ENCODE peak calls at places on chromosomes 7 and 10, in seven cellular contexts. One of them, this sample, is unnamed. For H3K9me3, the result is how much of the 10 kb centered on the place peaks cover.

GRCh38 chr7:617614-618538 is 98.2 kb upstream of the PDGFA start:
- DNase-seq in Peyer's patch: no peak
- DNase-seq in CD4-positive, alpha-beta memory T cell: no peak
- DNase-seq in IMR-90: no peak
- DNase-seq in psoas muscle: no peak
- DNase-seq in fibroblast of lung: no peak
- DNase-seq in upper lobe of right lung: peak
- DNase-seq in this sample: no peak

GRCh38 chr7:2596636-2597635 is 34.9 kb upstream of the TTYH3 start:
- DNase-seq in IMR-90: no peak
- DNase-seq in psoas muscle: no peak
- DNase-seq in fibroblast of lung: no peak
- DNase-seq in CD4-positive, alpha-beta memory T cell: no peak
- DNase-seq in Peyer's patch: no peak
- DNase-seq in upper lobe of right lung: no peak
- DNase-seq in this sample: no peak

GRCh38 chr7:117122536-117122935 is 169.2 kb downstream of the ST7 start:
- DNase-seq in fibroblast of lung: no peak
- DNase-seq in psoas muscle: no peak
- DNase-seq in IMR-90: no peak
- DNase-seq in Peyer's patch: no peak
- DNase-seq in upper lobe of right lung: no peak
- DNase-seq in CD4-positive, alpha-beta memory T cell: no peak
- DNase-seq in this sample: no peak

GRCh38 chr7:151566897-151567320 is 47.2 kb upstream of the RHEB start:
- DNase-seq in upper lobe of right lung: peak
- DNase-seq in CD4-positive, alpha-beta memory T cell: no peak
- DNase-seq in psoas muscle: no peak
- DNase-seq in fibroblast of lung: peak
- DNase-seq in Peyer's patch: no peak
- DNase-seq in IMR-90: peak
- DNase-seq in this sample: no peak

GRCh38 chr10:103879831-103880230 is 24.5 kb upstream of the SH3PXD2A start:
- DNase-seq in upper lobe of right lung: no peak
- DNase-seq in CD4-positive, alpha-beta memory T cell: no peak
- DNase-seq in fibroblast of lung: no peak
- DNase-seq in Peyer's patch: no peak
- DNase-seq in IMR-90: no peak
- DNase-seq in psoas muscle: no peak
- DNase-seq in this sample: no peak

GRCh38 chr10:77037735-77038411 is 599.7 kb downstream of the KCNMA1 start:
- DNase-seq in CD4-positive, alpha-beta memory T cell: no peak
- DNase-seq in fibroblast of lung: no peak
- DNase-seq in psoas muscle: no peak
- DNase-seq in upper lobe of right lung: no peak
- DNase-seq in IMR-90: no peak
- DNase-seq in Peyer's patch: no peak
- DNase-seq in this sample: no peak

GRCh38 chr10:103021897-103022286 is 103.8 kb downstream of the CNNM2 start:
- DNase-seq in fibroblast of lung: peak
- DNase-seq in upper lobe of right lung: no peak
- DNase-seq in Peyer's patch: no peak
- DNase-seq in psoas muscle: no peak
- DNase-seq in IMR-90: peak
- DNase-seq in CD4-positive, alpha-beta memory T cell: no peak
- DNase-seq in this sample: no peak

GRCh38 chr7:2721842-2722241 is 33.8 kb downstream of the AMZ1 start:
- DNase-seq in fibroblast of lung: no peak
- DNase-seq in CD4-positive, alpha-beta memory T cell: no peak
- DNase-seq in upper lobe of right lung: no peak
- DNase-seq in psoas muscle: no peak
- DNase-seq in Peyer's patch: no peak
- DNase-seq in IMR-90: no peak
- DNase-seq in this sample: no peak

GRCh38 chr7:219581-220150 is 27.3 kb downstream of the FAM20C start:
- DNase-seq in psoas muscle: no peak
- DNase-seq in Peyer's patch: no peak
- DNase-seq in fibroblast of lung: no peak
- DNase-seq in upper lobe of right lung: no peak
- DNase-seq in IMR-90: no peak
- DNase-seq in CD4-positive, alpha-beta memory T cell: no peak
- DNase-seq in this sample: peak

GRCh38 chr10:125076121-125076825 is 84.1 kb downstream of the CTBP2 start:
- DNase-seq in CD4-positive, alpha-beta memory T cell: no peak
- DNase-seq in psoas muscle: no peak
- DNase-seq in upper lobe of right lung: peak
- DNase-seq in fibroblast of lung: no peak
- DNase-seq in Peyer's patch: no peak
- DNase-seq in IMR-90: no peak
- DNase-seq in this sample: no peak

GRCh38 chr10:7956508-7956907 is 98.0 kb upstream of the GATA3 start:
- DNase-seq in psoas muscle: no peak
- DNase-seq in Peyer's patch: no peak
- DNase-seq in CD4-positive, alpha-beta memory T cell: no peak
- DNase-seq in IMR-90: peak
- DNase-seq in fibroblast of lung: peak
- DNase-seq in upper lobe of right lung: no peak
- DNase-seq in this sample: no peak

GRCh38 chr7:99112097-99112496 is 31.8 kb downstream of the SMURF1 start:
- DNase-seq in psoas muscle: no peak
- DNase-seq in IMR-90: no peak
- DNase-seq in upper lobe of right lung: no peak
- DNase-seq in CD4-positive, alpha-beta memory T cell: no peak
- DNase-seq in fibroblast of lung: no peak
- DNase-seq in Peyer's patch: no peak
- DNase-seq in this sample: no peak

GRCh38 chr10:86931872-86932271 is 25.5 kb downstream of the MMRN2 start:
- DNase-seq in psoas muscle: no peak
- DNase-seq in Peyer's patch: no peak
- DNase-seq in upper lobe of right lung: no peak
- DNase-seq in CD4-positive, alpha-beta memory T cell: no peak
- DNase-seq in fibroblast of lung: no peak
- DNase-seq in IMR-90: peak
- DNase-seq in this sample: no peak

GRCh38 chr7:135466442-135467206 is 43.3 kb downstream of the CNOT4 start:
- DNase-seq in upper lobe of right lung: no peak
- DNase-seq in IMR-90: no peak
- DNase-seq in psoas muscle: no peak
- DNase-seq in CD4-positive, alpha-beta memory T cell: no peak
- DNase-seq in Peyer's patch: no peak
- DNase-seq in fibroblast of lung: no peak
- DNase-seq in this sample: no peak

GRCh38 chr10:92712016-92712889 is 22.5 kb downstream of the HHEX start:
- DNase-seq in CD4-positive, alpha-beta memory T cell: no peak
- DNase-seq in IMR-90: peak
- DNase-seq in psoas muscle: no peak
- DNase-seq in upper lobe of right lung: no peak
- DNase-seq in Peyer's patch: peak
- DNase-seq in fibroblast of lung: peak
- DNase-seq in this sample: no peak

GRCh38 chr7:96729795-96730194 is 20.1 kb upstream of the SEM1 start:
- DNase-seq in IMR-90: no peak
- DNase-seq in CD4-positive, alpha-beta memory T cell: no peak
- DNase-seq in upper lobe of right lung: no peak
- DNase-seq in Peyer's patch: no peak
- DNase-seq in fibroblast of lung: no peak
- DNase-seq in psoas muscle: no peak
- DNase-seq in this sample: no peak

GRCh38 chr7:5594616-5595544 is 171.2 kb upstream of the TNRC18 start:
- DNase-seq in Peyer's patch: no peak
- DNase-seq in psoas muscle: no peak
- DNase-seq in CD4-positive, alpha-beta memory T cell: no peak
- DNase-seq in upper lobe of right lung: no peak
- DNase-seq in fibroblast of lung: peak
- DNase-seq in IMR-90: peak
- DNase-seq in this sample: no peak

GRCh38 chr10:30967654-30968421 is 63.8 kb downstream of the ZNF438 start:
- DNase-seq in CD4-positive, alpha-beta memory T cell: no peak
- DNase-seq in Peyer's patch: no peak
- DNase-seq in fibroblast of lung: no peak
- DNase-seq in upper lobe of right lung: no peak
- DNase-seq in IMR-90: no peak
- DNase-seq in psoas muscle: no peak
- DNase-seq in this sample: no peak

GRCh38 chr10:30968711-30969110 is 63.0 kb downstream of the ZNF438 start:
- DNase-seq in fibroblast of lung: no peak
- DNase-seq in upper lobe of right lung: no peak
- DNase-seq in psoas muscle: no peak
- DNase-seq in CD4-positive, alpha-beta memory T cell: no peak
- DNase-seq in IMR-90: no peak
- DNase-seq in Peyer's patch: no peak
- DNase-seq in this sample: no peak

GRCh38 chr10:30959855-30960247 is 71.8 kb downstream of the ZNF438 start:
- DNase-seq in Peyer's patch: no peak
- DNase-seq in upper lobe of right lung: no peak
- DNase-seq in psoas muscle: no peak
- DNase-seq in IMR-90: no peak
- DNase-seq in fibroblast of lung: no peak
- DNase-seq in CD4-positive, alpha-beta memory T cell: no peak
- DNase-seq in this sample: no peak

DNA sequence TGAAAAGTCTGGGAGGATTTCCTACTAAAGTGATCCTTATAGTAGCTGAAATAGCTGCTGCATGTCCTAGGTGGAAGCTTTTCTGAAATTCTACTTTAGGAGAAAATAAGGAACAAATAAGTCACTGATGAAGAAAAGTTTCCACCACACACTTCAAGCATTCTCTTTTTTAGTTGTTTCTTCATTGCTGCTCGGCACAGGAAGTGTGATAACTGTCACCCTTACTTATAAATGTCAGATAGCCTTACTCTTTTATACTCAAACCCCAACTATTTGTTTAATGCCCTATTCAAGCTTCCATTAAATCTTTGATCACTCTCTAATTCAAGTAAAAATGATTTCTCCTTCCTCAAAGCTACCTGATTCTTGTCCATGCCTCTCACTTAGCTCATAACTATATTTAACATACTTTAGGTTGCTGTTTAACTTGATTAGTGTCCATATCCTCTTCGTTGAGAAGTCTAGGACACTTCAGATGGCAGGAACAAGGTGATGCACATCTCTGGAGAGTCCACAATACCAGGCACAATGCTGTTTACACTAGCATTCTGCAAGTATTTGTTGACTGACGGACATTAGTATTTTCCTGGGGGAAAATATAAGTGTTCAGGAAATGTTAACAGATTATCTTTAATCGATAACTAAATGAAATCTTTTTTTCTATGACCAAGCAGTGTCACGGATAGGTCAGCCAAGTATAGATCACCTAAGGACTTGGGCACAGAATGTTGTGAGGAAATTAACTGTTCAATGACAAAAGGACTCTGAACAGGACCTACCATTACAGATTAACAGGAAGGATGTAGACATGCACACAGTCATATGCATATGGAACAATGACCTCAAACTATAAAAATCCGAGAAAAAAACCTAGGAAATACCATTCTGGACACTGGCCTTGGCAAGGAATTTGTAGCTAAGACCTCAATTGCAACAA is 67.4 kb downstream of the ZNF438 start:
- DNase-seq in upper lobe of right lung: no peak
- DNase-seq in IMR-90: no peak
- DNase-seq in fibroblast of lung: no peak
- DNase-seq in CD4-positive, alpha-beta memory T cell: no peak
- DNase-seq in Peyer's patch: no peak
- DNase-seq in psoas muscle: no peak
- DNase-seq in this sample: no peak
- H3K27ac ChIP-seq in upper lobe of right lung: no peak
- H3K27ac ChIP-seq in IMR-90: no peak
- H3K27ac ChIP-seq in fibroblast of lung: no peak
- H3K27ac ChIP-seq in CD4-positive, alpha-beta memory T cell: no peak
- H3K27ac ChIP-seq in Peyer's patch: no peak
- H3K27ac ChIP-seq in psoas muscle: peak
- H3K27ac ChIP-seq in this sample: peak

DNA sequence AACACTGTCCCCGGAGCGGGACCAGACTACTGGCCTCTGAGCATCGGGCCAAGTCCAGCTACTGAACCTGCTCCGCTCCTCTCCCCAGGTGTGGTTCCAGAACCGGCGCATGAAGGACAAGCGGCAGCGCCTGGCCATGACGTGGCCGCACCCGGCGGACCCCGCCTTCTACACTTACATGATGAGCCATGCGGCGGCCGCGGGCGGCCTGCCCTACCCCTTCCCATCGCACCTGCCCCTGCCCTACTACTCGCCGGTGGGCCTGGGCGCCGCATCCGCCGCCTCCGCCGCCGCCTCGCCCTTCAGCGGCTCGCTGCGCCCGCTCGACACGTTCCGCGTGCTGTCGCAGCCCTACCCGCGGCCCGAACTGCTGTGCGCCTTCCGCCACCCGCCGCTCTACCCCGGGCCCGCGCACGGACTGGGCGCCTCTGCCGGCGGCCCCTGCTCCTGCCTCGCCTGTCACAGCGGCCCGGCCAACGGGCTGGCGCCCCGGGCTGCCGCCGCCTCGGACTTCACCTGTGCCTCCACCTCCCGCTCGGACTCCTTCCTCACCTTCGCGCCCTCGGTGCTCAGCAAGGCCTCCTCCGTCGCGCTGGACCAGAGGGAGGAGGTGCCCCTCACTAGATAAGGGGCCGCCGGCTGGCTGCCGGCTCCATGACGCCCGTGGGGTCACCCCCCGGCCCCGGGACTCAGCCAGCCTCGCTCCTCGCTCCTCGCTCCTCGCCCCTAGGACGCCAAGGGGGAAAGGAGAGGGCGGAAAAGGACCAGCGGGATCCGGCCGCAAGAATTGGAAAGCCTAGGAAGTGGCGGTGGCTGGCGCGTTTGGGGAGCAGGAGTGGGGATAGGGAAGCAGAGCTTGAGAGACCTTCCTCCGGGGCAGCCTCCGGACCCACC is 3.4 kb downstream of the EVX1 start:
- DNase-seq in Peyer's patch: no peak
- DNase-seq in upper lobe of right lung: no peak
- DNase-seq in IMR-90: no peak
- DNase-seq in fibroblast of lung: no peak
- DNase-seq in psoas muscle: no peak
- DNase-seq in CD4-positive, alpha-beta memory T cell: no peak
- DNase-seq in this sample: no peak
- H3K9me3 ChIP-seq in Peyer's patch: under half
- H3K9me3 ChIP-seq in upper lobe of right lung: under half
- H3K9me3 ChIP-seq in IMR-90: under half
- H3K9me3 ChIP-seq in fibroblast of lung: under half
- H3K9me3 ChIP-seq in psoas muscle: under half
- H3K9me3 ChIP-seq in CD4-positive, alpha-beta memory T cell: under half
- H3K9me3 ChIP-seq in this sample: under half

GRCh38 chr7:92072708-92073107 is 61.6 kb downstream of the CYP51A1 start:
- DNase-seq in CD4-positive, alpha-beta memory T cell: no peak
- DNase-seq in Peyer's patch: no peak
- DNase-seq in IMR-90: no peak
- DNase-seq in fibroblast of lung: no peak
- DNase-seq in psoas muscle: no peak
- DNase-seq in upper lobe of right lung: no peak
- DNase-seq in this sample: no peak
- H3K27ac ChIP-seq in CD4-positive, alpha-beta memory T cell: no peak
- H3K27ac ChIP-seq in Peyer's patch: no peak
- H3K27ac ChIP-seq in IMR-90: no peak
- H3K27ac ChIP-seq in fibroblast of lung: no peak
- H3K27ac ChIP-seq in psoas muscle: no peak
- H3K27ac ChIP-seq in upper lobe of right lung: no peak
- H3K27ac ChIP-seq in this sample: no peak

GRCh38 chr7:149546331-149546730 is 48.7 kb upstream of the ZNF746 start:
- DNase-seq in Peyer's patch: no peak
- DNase-seq in upper lobe of right lung: no peak
- DNase-seq in fibroblast of lung: no peak
- DNase-seq in IMR-90: no peak
- DNase-seq in psoas muscle: no peak
- DNase-seq in CD4-positive, alpha-beta memory T cell: no peak
- DNase-seq in this sample: no peak

GRCh38 chr7:149547126-149547525 is 49.5 kb upstream of the ZNF746 start:
- DNase-seq in upper lobe of right lung: no peak
- DNase-seq in psoas muscle: no peak
- DNase-seq in CD4-positive, alpha-beta memory T cell: no peak
- DNase-seq in Peyer's patch: no peak
- DNase-seq in fibroblast of lung: no peak
- DNase-seq in IMR-90: no peak
- DNase-seq in this sample: no peak

GRCh38 chr7:149544028-149544427 is 46.4 kb upstream of the ZNF746 start:
- DNase-seq in fibroblast of lung: no peak
- DNase-seq in Peyer's patch: no peak
- DNase-seq in CD4-positive, alpha-beta memory T cell: no peak
- DNase-seq in upper lobe of right lung: no peak
- DNase-seq in IMR-90: no peak
- DNase-seq in psoas muscle: no peak
- DNase-seq in this sample: no peak
- H3K9me3 ChIP-seq in fibroblast of lung: under half
- H3K9me3 ChIP-seq in Peyer's patch: under half
- H3K9me3 ChIP-seq in CD4-positive, alpha-beta memory T cell: under half
- H3K9me3 ChIP-seq in upper lobe of right lung: under half
- H3K9me3 ChIP-seq in IMR-90: under half
- H3K9me3 ChIP-seq in psoas muscle: under half
- H3K9me3 ChIP-seq in this sample: under half